ENCODE peak calls at places on chromosomes 6 and 20, in four cellular contexts. U is amniotic stem cell, V is NCI-H82, J is posterior cingulate gyrus. T is an unnamed sample.

GRCh38 chr6:47098570-47098993 is 56.5 kb upstream of the ADGRF1 start:
- DNase-seq in U (no peak), J (no peak), V (no peak), T (no peak)

GRCh38 chr20:56359212-56360132 is 698 bp downstream of the FAM210B start:
- DNase-seq in J (peak), U (peak), V (peak), T (no peak)

GRCh38 chr6:110389689-110390382 is 25.5 kb downstream of the DDO start:
- DNase-seq in V (no peak), U (no peak), J (no peak), T (no peak)

GRCh38 chr6:15811107-15811506 is 148.3 kb upstream of the DTNBP1 start:
- DNase-seq in V (peak), U (no peak), J (no peak), T (no peak)

GRCh38 chr20:49288784-49289696 is 11.2 kb upstream of the ZNFX1 start:
- DNase-seq in U (no peak), V (peak), J (no peak), T (no peak)

GRCh38 chr6:3209114-3210023 is 18.1 kb downstream of the TUBB2B start:
- DNase-seq in J (peak), U (peak), V (peak), T (no peak)

GRCh38 chr6:26173836-26174144 is 86.6 kb downstream of the HFE start:
- DNase-seq in U (no peak), V (no peak), J (no peak), T (no peak)

GRCh38 chr20:20690676-20691476 is 21.6 kb downstream of the RALGAPA2 start:
- DNase-seq in J (no peak), V (no peak), U (no peak), T (no peak)

GRCh38 chr6:135999393-135999792 is 147.9 kb downstream of the PDE7B start:
- DNase-seq in J (no peak), U (no peak), V (no peak), T (no peak)

GRCh38 chr6:28802417-28803336 is 121.1 kb downstream of the TRIM27 start:
- DNase-seq in V (peak), J (no peak), U (no peak), T (peak)

GRCh38 chr20:8757146-8757545 is 311.7 kb upstream of the PLCB4 start:
- DNase-seq in J (no peak), V (no peak), U (no peak), T (peak)

GRCh38 chr6:112991912-112992311 is 644.8 kb downstream of the RFPL4B start:
- DNase-seq in J (no peak), V (no peak), U (no peak), T (no peak)

GRCh38 chr6:157267109-157267611 is 56.2 kb downstream of the TMEM242 start:
- DNase-seq in V (no peak), U (no peak), J (no peak), T (no peak)

GRCh38 chr6:169778646-169779045 is 27.2 kb downstream of the ERMARD start:
- DNase-seq in U (no peak), V (no peak), J (no peak), T (no peak)

GRCh38 chr6:159615923-159616322 is 77.1 kb downstream of the SOD2 start:
- DNase-seq in J (no peak), U (no peak), V (no peak), T (no peak)

GRCh38 chr6:110352603-110353303 is 5.4 kb downstream of the METTL24 start:
- DNase-seq in U (no peak), J (no peak), V (no peak), T (no peak)

GRCh38 chr6:45422541-45423110 is 44.9 kb upstream of the SUPT3H start:
- DNase-seq in U (no peak), V (peak), J (peak), T (no peak)

GRCh38 chr6:150537893-150538292 is 61.8 kb upstream of the PLEKHG1 start:
- DNase-seq in J (peak), V (no peak), U (no peak), T (no peak)

GRCh38 chr6:43741829-43742228 is 28.2 kb upstream of the VEGFA start:
- DNase-seq in V (no peak), J (no peak), U (no peak), T (no peak)

GRCh38 chr6:20404641-20405032 is 3.0 kb downstream of the E2F3 start:
- DNase-seq in U (no peak), V (peak), J (peak), T (peak)

GRCh38 chr20:52998268-52998667 is 26.1 kb downstream of the TSHZ2 start:
- DNase-seq in U (no peak), V (no peak), J (peak), T (no peak)

GRCh38 chr20:43662943-43663655 is 3.8 kb upstream of the MYBL2 start:
- DNase-seq in U (no peak), V (peak), J (peak), T (no peak)

GRCh38 chr6:138028893-138029292 is 78.3 kb downstream of the PERP start:
- DNase-seq in U (no peak), J (no peak), V (no peak), T (no peak)

GRCh38 chr6:143160008-143160407 is 99.3 kb downstream of the AIG1 start:
- DNase-seq in U (no peak), V (no peak), J (no peak), T (no peak)

GRCh38 chr6:144710207-144710606 is 425.1 kb downstream of the UTRN start:
- DNase-seq in V (no peak), J (no peak), U (peak), T (peak)

GRCh38 chr20:59013031-59013951 is 5.9 kb upstream of the TUBB1 start:
- DNase-seq in V (no peak), J (no peak), U (no peak), T (no peak)

GRCh38 chr6:19380287-19380686 is 456.9 kb upstream of the ID4 start:
- DNase-seq in U (no peak), J (no peak), V (no peak), T (no peak)

GRCh38 chr6:167485186-167485978 is 160.5 kb downstream of the TTLL2 start:
- DNase-seq in U (no peak), J (peak), V (peak), T (peak)

GRCh38 chr6:124881898-124882579 is 80.2 kb upstream of the RNF217 start:
- DNase-seq in V (peak), J (peak), U (no peak), T (no peak)

GRCh38 chr20:34776177-34776576 is 49.3 kb downstream of the NCOA6 start:
- DNase-seq in V (no peak), U (no peak), J (peak), T (no peak)

GRCh38 chr6:2158596-2159271 is 86.7 kb downstream of the GMDS start:
- DNase-seq in J (no peak), U (no peak), V (peak), T (peak)

GRCh38 chr6:151374024-151374423 is 17.3 kb downstream of the ZBTB2 start:
- DNase-seq in U (no peak), J (no peak), V (no peak), T (peak)

GRCh38 chr6:98833101-98834059 is 994 bp upstream of the POU3F2 start:
- DNase-seq in J (peak), V (peak), U (no peak), T (no peak)

GRCh38 chr20:1895674-1896496 is 678 bp downstream of the SIRPA start:
- DNase-seq in J (peak), V (no peak), U (no peak), T (no peak)

GRCh38 chr20:18187020-18187419 is 49.4 kb downstream of the KAT14 start:
- DNase-seq in J (no peak), U (no peak), V (no peak), T (no peak)

T was measured in SW 1271.